ENCODE peak calls at places on chromosome 21, in five cellular contexts. S, A, N, D and M are unnamed samples.
A peak's percentile ranks its signal among the peaks of the same experiment; 100 is the strongest.

GRCh38 chr21:16002872-16003466 is 273.2 kb downstream of the USP25 start:
- DNase-seq in S (no peak), A (no peak), N (no peak), D (peak; percentile 65), M (no peak)

GRCh38 chr21:21750124-21750825 is 752.1 kb downstream of the NCAM2 start:
- DNase-seq in N (no peak), A (no peak), D (no peak), S (no peak), M (no peak)

GRCh38 chr21:25487046-25487594 is 120.2 kb downstream of the MRPL39 start:
- DNase-seq in S (peak; percentile 90), A (no peak), D (peak; percentile 52), N (no peak), M (no peak)

GRCh38 chr21:30340714-30341573 is 3.5 kb upstream of the KRTAP27-1 start:
- DNase-seq in D (peak; percentile 61), S (peak; percentile 29), N (peak; percentile 51), A (peak; percentile 13), M (peak; percentile 49)

GRCh38 chr21:32777269-32777668 is 5.7 kb upstream of the PAXBP1 start:
- DNase-seq in N (no peak), A (no peak), S (no peak), D (peak; percentile 35), M (no peak)

GRCh38 chr21:37072239-37072987 is 458 bp downstream of the PIGP start:
- DNase-seq in D (peak; percentile 79), S (no peak), N (peak; percentile 69), A (peak; percentile 93), M (peak; percentile 63)

GRCh38 chr21:36959020-36959835 is 7.2 kb downstream of the HLCS start:
- DNase-seq in D (no peak), A (no peak), N (no peak), S (peak; percentile 19), M (no peak)

GRCh38 chr21:31911138-31911907 is 38.5 kb downstream of the HUNK start:
- DNase-seq in A (peak; percentile 88), N (no peak), S (no peak), D (no peak), M (no peak)

GRCh38 chr21:19553930-19554615 is 1150.5 kb upstream of the TMPRSS15 start:
- DNase-seq in S (no peak), A (no peak), N (no peak), D (no peak), M (no peak)

GRCh38 chr21:34126269-34126668 is 52.9 kb downstream of the MRPS6 start:
- DNase-seq in D (peak; percentile 30), A (peak; percentile 33), N (no peak), S (no peak), M (peak; percentile 48)

GRCh38 chr21:25281134-25281533 is 326.1 kb downstream of the MRPL39 start:
- DNase-seq in S (no peak), D (no peak), N (no peak), A (no peak), M (no peak)

GRCh38 chr21:33080376-33080775 is 10.4 kb downstream of the OLIG1 start:
- DNase-seq in S (no peak), D (no peak), N (no peak), A (no peak), M (no peak)

GRCh38 chr21:25573409-25574206 is 33.7 kb downstream of the MRPL39 start:
- DNase-seq in S (peak; percentile 83), A (peak; percentile 93), D (peak; percentile 93), N (no peak), M (no peak)

GRCh38 chr21:32442566-32443318 is 30.2 kb downstream of the EVA1C start:
- DNase-seq in D (peak; percentile 70), A (no peak), N (no peak), S (no peak), M (no peak)

GRCh38 chr21:43210454-43211084 is 41.8 kb downstream of the CRYAA start:
- DNase-seq in S (no peak), N (peak; percentile 1), D (no peak), A (no peak), M (no peak)

GRCh38 chr21:42833439-42833815 is 45.9 kb downstream of the WDR4 start:
- DNase-seq in N (no peak), S (peak; percentile 77), A (peak; percentile 29), D (no peak), M (no peak)

GRCh38 chr21:32351428-32351827 is 41.4 kb downstream of the URB1 start:
- DNase-seq in A (no peak), N (no peak), S (peak; percentile 11), D (no peak), M (no peak)

GRCh38 chr21:42868196-42868595 is 11.1 kb downstream of the WDR4 start:
- DNase-seq in D (no peak), A (no peak), S (no peak), N (no peak), M (no peak)

GRCh38 chr21:14766241-14766640 is 220.1 kb upstream of the SAMSN1 start:
- DNase-seq in A (no peak), D (no peak), N (no peak), S (no peak), M (no peak)

GRCh38 chr21:43304621-43305335 is 122.2 kb downstream of the SIK1 start:
- DNase-seq in A (no peak), D (no peak), N (no peak), S (no peak), M (no peak)

GRCh38 chr21:37045139-37045538 is 27.7 kb downstream of the PIGP start:
- DNase-seq in D (no peak), N (no peak), A (no peak), S (peak; percentile 34), M (no peak)

GRCh38 chr21:42481169-42481568 is 14.9 kb downstream of the RSPH1 start:
- DNase-seq in S (no peak), A (no peak), N (no peak), D (no peak), M (no peak)

GRCh38 chr21:17002628-17003027 is 510.2 kb upstream of the CXADR start:
- DNase-seq in S (no peak), A (no peak), D (no peak), N (no peak), M (no peak)

GRCh38 chr21:43866659-43867331 is 1.8 kb downstream of the AGPAT3 start:
- DNase-seq in D (peak; percentile 9), S (peak; percentile 80), N (no peak), A (peak; percentile 36), M (no peak)

GRCh38 chr21:31218830-31219608 is 125.0 kb downstream of the TIAM1 start:
- DNase-seq in D (peak; percentile 55), N (peak; percentile 64), A (no peak), S (no peak), M (peak; percentile 16)

GRCh38 chr21:29189358-29189757 is 58.9 kb downstream of the MAP3K7CL start:
- DNase-seq in N (no peak), D (peak; percentile 52), A (no peak), S (no peak), M (no peak)

GRCh38 chr21:38144193-38144592 is 112.6 kb upstream of the KCNJ15 start:
- DNase-seq in A (no peak), S (no peak), D (no peak), N (no peak), M (no peak)
- H3K4me3 ChIP-seq in A (no peak overlapping the region), S (no peak overlapping the region), D (no peak overlapping the region), N (no peak overlapping the region), M (no peak overlapping the region)

DNA sequence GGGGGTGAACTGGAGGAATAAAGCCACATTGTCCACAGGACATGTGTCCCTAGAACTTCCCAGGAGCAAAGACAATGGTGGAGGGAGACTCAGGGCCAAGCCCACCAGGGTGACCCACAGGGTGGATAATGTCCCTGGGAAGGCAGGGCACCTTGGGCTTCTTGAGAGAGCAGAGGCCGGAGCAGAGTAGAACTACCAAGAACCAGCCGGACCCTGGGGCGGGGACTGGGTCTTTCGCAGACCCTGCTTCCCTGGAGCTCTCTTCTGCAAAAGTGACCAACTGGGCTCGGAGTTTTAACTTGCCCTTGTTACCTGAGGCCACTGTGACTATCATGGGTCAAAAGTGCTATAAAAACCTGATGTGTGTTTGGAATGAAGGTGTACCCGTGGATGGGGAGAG is 875 bp upstream of the FAM3B start:
- DNase-seq in D (no peak), A (no peak), N (no peak), S (no peak), M (no peak)
- H3K4me3 ChIP-seq in D (no peak overlapping the region), A (no peak overlapping the region), N (no peak overlapping the region), S (no peak overlapping the region), M (no peak overlapping the region)

GRCh38 chr21:45393021-45393420 is 11.9 kb upstream of the COL18A1 start:
- DNase-seq in A (no peak), S (no peak), N (no peak), D (no peak), M (no peak)

GRCh38 chr21:45391743-45392079 is 13.3 kb upstream of the COL18A1 start:
- DNase-seq in S (no peak), D (no peak), N (no peak), A (no peak), M (no peak)

GRCh38 chr21:45390121-45390751 is 14.7 kb upstream of the COL18A1 start:
- DNase-seq in A (no peak), D (no peak), S (no peak), N (no peak), M (no peak)

GRCh38 chr21:45392206-45392971 is 12.6 kb upstream of the COL18A1 start:
- DNase-seq in S (no peak), D (no peak), N (no peak), A (no peak), M (no peak)

DNA sequence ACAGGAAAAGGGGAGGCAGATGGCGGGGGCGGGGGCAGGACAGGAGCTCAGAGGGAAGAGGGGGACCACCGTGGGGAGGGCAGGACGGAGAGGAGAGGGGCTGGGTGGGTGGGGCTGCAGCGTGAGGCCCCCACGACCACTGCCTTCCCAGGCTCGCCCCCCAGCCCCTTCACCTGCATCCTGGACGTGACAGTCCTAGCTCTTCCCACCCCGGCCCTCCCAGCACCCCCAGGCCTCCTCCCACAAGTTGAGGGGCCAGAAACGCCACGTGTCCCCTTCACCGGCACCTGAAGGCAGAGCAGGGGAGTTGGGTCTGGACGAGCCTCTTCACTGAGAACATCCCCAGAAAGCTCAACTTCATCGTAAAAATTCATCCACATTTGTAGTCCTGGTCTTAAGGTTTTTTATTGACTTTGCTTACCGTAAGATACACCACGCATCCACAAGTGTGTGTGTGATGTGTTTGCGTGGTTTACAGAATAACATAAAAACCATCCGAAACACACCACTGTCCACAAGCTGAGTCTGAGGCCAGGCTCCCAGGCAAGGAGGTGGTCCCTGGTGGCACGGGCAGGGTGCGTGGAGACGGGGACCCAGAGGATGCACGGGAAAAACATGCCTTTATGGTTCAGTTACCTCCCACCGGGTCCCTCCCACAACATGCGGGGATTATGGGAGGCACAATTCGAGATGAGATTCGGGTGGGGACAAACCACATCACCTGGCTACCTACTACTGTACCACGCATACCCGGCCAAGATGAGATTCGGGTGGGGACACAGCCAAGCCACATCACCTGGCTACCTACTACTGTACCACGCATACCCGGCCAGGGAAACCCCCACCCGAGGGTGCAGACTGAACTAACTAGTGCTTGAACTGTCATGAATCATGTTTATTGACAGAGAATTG is 13.9 kb upstream of the COL18A1 start:
- DNase-seq in S (no peak), A (no peak), D (no peak), N (no peak), M (no peak)
- H3K4me3 ChIP-seq in S (no peak overlapping the region), A (no peak overlapping the region), D (no peak overlapping the region), N (no peak overlapping the region), M (no peak overlapping the region)

GRCh38 chr21:35716886-35717285 is 343.4 kb downstream of the SETD4 start:
- DNase-seq in S (no peak), A (no peak), N (no peak), D (no peak), M (no peak)

GRCh38 chr21:35713914-35714313 is 346.4 kb downstream of the SETD4 start:
- DNase-seq in N (no peak), S (no peak), D (no peak), A (no peak), M (no peak)

GRCh38 chr21:35720065-35720810 is 340.1 kb downstream of the SETD4 start:
- DNase-seq in D (no peak), A (no peak), S (no peak), N (no peak), M (no peak)

GRCh38 chr21:35721701-35722100 is 338.6 kb downstream of the SETD4 start:
- DNase-seq in N (no peak), D (no peak), S (no peak), A (no peak), M (no peak)

GRCh38 chr21:35719105-35719504 is 341.2 kb downstream of the SETD4 start:
- DNase-seq in A (no peak), D (no peak), S (no peak), N (no peak), M (no peak)
- H3K4me3 ChIP-seq in A (no peak overlapping the region), D (no peak overlapping the region), S (no peak overlapping the region), N (no peak overlapping the region), M (no peak overlapping the region)